ENCODE peak calls at places on chromosome 6, in four cellular contexts. H is SK-N-SH; T is CD8-positive, alpha-beta memory T cell; J is aorta. G is an unnamed sample. For H3K36me3, the result is how much of the 10 kb centered on the place peaks cover.

GRCh38 chr6:11685411-11686093 is 93.1 kb downstream of the ADTRP start:
- DNase-seq in J (no peak), T (no peak), H (no peak), G (no peak)

GRCh38 chr6:34239240-34239825 is 2.7 kb downstream of the HMGA1 start:
- DNase-seq in H (no peak), J (no peak), T (no peak), G (peak)

GRCh38 chr6:105499928-105500327 is 97.0 kb upstream of the PREP start:
- DNase-seq in T (no peak), J (no peak), H (no peak), G (no peak)

GRCh38 chr6:24980507-24981384 is 45.0 kb upstream of the RIPOR2 start:
- DNase-seq in T (no peak), H (no peak), J (no peak), G (no peak)

GRCh38 chr6:4774296-4774695 is 1.9 kb upstream of the CDYL start:
- DNase-seq in T (no peak), J (no peak), H (no peak), G (no peak)

GRCh38 chr6:132797975-132798819 is at the start of gene SLC18B1:
- DNase-seq in T (peak), H (peak), J (peak), G (peak)

GRCh38 chr6:26187981-26188635 is 100.9 kb downstream of the HFE start:
- DNase-seq in H (no peak), J (no peak), T (peak), G (no peak)

GRCh38 chr6:5278571-5279120 is 17.3 kb downstream of the FARS2 start:
- DNase-seq in J (no peak), T (no peak), H (no peak), G (no peak)

GRCh38 chr6:83369692-83370091 is 61.2 kb downstream of the ME1 start:
- DNase-seq in J (no peak), T (no peak), H (no peak), G (no peak)

GRCh38 chr6:13397359-13398080 is 69.2 kb upstream of the TBC1D7 start:
- DNase-seq in T (no peak), J (no peak), H (no peak), G (no peak)

GRCh38 chr6:75204959-75205775 is 686 bp downstream of the COL12A1 start:
- DNase-seq in T (no peak), J (peak), H (peak), G (peak)

GRCh38 chr6:169469028-169469427 is 215.4 kb upstream of the THBS2 start:
- DNase-seq in H (no peak), T (no peak), J (no peak), G (no peak)

GRCh38 chr6:125746731-125747588 is 2.5 kb upstream of the HEY2 start:
- DNase-seq in H (no peak), J (peak), T (peak), G (no peak)

GRCh38 chr6:73519943-73520687 is 717 bp downstream of the EEF1A1 start:
- DNase-seq in H (peak), T (peak), J (peak), G (peak)

GRCh38 chr6:107132330-107132954 is 17.1 kb upstream of the BEND3 start:
- DNase-seq in J (no peak), T (no peak), H (peak), G (no peak)

GRCh38 chr6:120451508-120451907 is 882.8 kb downstream of the TBC1D32 start:
- DNase-seq in H (no peak), J (no peak), T (no peak), G (no peak)

GRCh38 chr6:136866872-136867416 is 44.6 kb downstream of the PEX7 start:
- DNase-seq in H (peak), T (no peak), J (no peak), G (no peak)

GRCh38 chr6:164252952-164253351 is 838.4 kb downstream of the QKI start:
- DNase-seq in J (no peak), T (no peak), H (no peak), G (no peak)

GRCh38 chr6:47832386-47833080 is 50.7 kb downstream of the OPN5 start:
- DNase-seq in J (no peak), T (no peak), H (no peak), G (no peak)

GRCh38 chr6:71011861-71012260 is 55.0 kb upstream of the B3GAT2 start:
- DNase-seq in H (no peak), J (no peak), T (no peak), G (no peak)

GRCh38 chr6:112579601-112580000 is 232.5 kb downstream of the RFPL4B start:
- DNase-seq in J (no peak), H (no peak), T (no peak), G (no peak)

GRCh38 chr6:42158631-42159030 is 14.5 kb upstream of the GUCA1A start:
- DNase-seq in H (no peak), J (no peak), T (no peak), G (no peak)

GRCh38 chr6:82144007-82144851 is 103.3 kb downstream of the IBTK start:
- DNase-seq in J (peak), T (no peak), H (peak), G (peak)

GRCh38 chr6:33579828-33580714 is at the start of gene BAK1:
- DNase-seq in J (peak), H (peak), T (peak), G (peak)

GRCh38 chr6:70967049-70967448 is 10.2 kb upstream of the B3GAT2 start:
- DNase-seq in T (no peak), H (no peak), J (no peak), G (no peak)

GRCh38 chr6:1552296-1552761 is 57.4 kb upstream of the FOXC1 start:
- DNase-seq in T (no peak), J (no peak), H (no peak), G (no peak)

GRCh38 chr6:28988536-28989415 is 16.3 kb downstream of the ZNF311 start:
- DNase-seq in H (peak), T (peak), J (peak), G (no peak)

GRCh38 chr6:137094411-137095008 is 49.7 kb upstream of the IL20RA start:
- DNase-seq in J (peak), H (peak), T (peak), G (no peak)

GRCh38 chr6:39880521-39881048 is 53.7 kb downstream of the MOCS1 start:
- DNase-seq in J (no peak), H (no peak), T (no peak), G (no peak)

GRCh38 chr6:39876111-39876510 is 58.2 kb downstream of the MOCS1 start:
- DNase-seq in J (no peak), H (no peak), T (no peak), G (no peak)

GRCh38 chr6:39879535-39879934 is 54.7 kb downstream of the MOCS1 start:
- DNase-seq in H (no peak), T (no peak), J (no peak), G (no peak)

GRCh38 chr6:39873439-39873838 is 60.8 kb downstream of the MOCS1 start:
- DNase-seq in J (no peak), H (no peak), T (no peak), G (no peak)

GRCh38 chr6:39876826-39877225 is 57.4 kb downstream of the MOCS1 start:
- DNase-seq in J (no peak), H (no peak), T (no peak), G (no peak)
- H3K36me3 ChIP-seq in J (under half), H (under half), T (under half), G (under half)

GRCh38 chr6:148374040-148374439 is 31.4 kb downstream of the SASH1 start:
- DNase-seq in T (no peak), J (no peak), H (no peak), G (no peak)
- H3K27ac ChIP-seq in T (no peak), J (no peak), H (no peak), G (peak)

GRCh38 chr6:16403831-16404230 is 165.4 kb downstream of the GMPR start:
- DNase-seq in J (no peak), H (no peak), T (no peak), G (no peak)

GRCh38 chr6:16402501-16402900 is 164.1 kb downstream of the GMPR start:
- DNase-seq in J (no peak), T (no peak), H (peak), G (no peak)

GRCh38 chr6:16404456-16404855 is 166.1 kb downstream of the GMPR start:
- DNase-seq in T (peak), H (no peak), J (no peak), G (no peak)

GRCh38 chr6:16400248-16400760 is 161.9 kb downstream of the GMPR start:
- DNase-seq in H (no peak), J (no peak), T (no peak), G (no peak)

DNA sequence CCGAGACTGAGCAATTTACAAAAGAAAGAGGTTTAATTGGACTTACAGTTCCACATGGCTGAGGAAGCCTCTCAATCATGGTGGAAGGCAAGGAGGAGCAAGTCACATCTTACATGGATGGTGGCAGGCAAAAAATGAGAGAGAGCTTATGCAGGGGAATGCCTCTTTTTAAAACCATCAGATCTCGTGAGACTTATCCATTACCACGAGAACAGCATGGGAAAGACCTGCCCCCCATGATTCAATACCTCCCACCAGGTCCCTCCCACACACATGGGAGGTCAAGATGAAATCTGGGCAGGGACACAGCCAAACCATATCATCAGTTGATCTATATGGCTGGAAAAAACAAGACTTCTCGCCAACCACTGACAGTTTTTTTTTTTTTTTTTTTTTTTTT is 163.5 kb downstream of the GMPR start:
- DNase-seq in J (no peak), T (no peak), H (no peak), G (no peak)
- H3K4me3 ChIP-seq in J (no peak), T (no peak), H (no peak), G (no peak)

GRCh38 chr6:139695361-139695760 is 320.9 kb upstream of the CITED2 start:
- DNase-seq in H (no peak), T (no peak), J (no peak), G (no peak)

GRCh38 chr6:139698526-139699182 is 324.2 kb upstream of the CITED2 start:
- DNase-seq in T (no peak), J (no peak), H (no peak), G (no peak)

GRCh38 chr6:139701003-139701402 is 326.6 kb upstream of the CITED2 start:
- DNase-seq in H (no peak), J (no peak), T (no peak), G (no peak)

GRCh38 chr6:139701695-139702094 is 327.2 kb upstream of the CITED2 start:
- DNase-seq in J (no peak), T (no peak), H (no peak), G (no peak)

GRCh38 chr6:139699335-139699734 is 324.9 kb upstream of the CITED2 start:
- DNase-seq in T (no peak), H (no peak), J (no peak), G (no peak)
- H3K36me3 ChIP-seq in T (under half), H (under half), J (under half), G (under half)

DNA sequence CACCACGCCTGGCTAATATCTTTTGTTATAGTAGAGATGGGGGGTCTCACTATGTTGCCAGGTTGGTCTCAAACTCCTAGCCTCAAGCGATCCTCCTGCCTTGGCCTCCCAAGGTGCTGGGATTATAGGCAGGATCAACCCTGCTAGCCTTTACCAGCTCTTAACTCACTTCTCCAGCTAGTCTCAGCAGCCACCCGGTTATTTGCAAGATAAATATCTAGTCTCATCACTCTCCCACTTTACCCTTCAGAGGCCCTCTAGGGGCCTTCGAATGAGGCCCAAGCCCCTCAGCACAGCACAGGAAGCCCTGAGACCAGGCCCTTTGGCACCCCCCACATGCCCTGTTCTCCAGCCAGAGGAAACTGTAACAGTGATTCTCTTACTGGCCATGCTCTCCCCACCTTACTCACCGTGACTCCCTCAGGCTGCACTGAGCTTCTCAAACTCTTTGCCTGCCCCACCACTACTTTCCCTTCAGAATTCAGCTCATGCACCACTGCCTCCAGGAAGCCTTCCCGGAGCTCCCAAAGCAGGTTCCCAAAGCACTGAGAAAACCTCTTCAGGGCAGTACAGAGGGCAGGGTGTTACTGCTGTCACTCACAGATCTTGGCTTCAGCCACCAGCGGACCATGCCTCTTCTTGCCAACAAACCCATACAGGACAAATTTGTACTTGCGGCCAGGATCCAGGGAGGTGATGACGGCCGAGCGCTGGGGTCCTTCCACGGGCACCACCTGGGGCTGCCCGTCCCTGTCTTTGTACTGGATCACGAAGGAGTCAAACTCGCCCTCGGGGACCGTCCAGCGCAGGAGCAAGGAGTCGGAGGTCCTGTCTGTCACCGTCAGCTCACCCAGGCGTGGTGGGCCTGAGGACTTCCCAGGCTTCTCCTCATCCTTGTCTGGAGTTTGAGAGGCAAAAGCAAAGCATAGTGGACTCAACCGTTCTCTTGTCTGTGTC is 25.0 kb downstream of the TNXB start:
- DNase-seq in H (no peak), T (no peak), J (no peak), G (no peak)
- H3K27ac ChIP-seq in H (no peak), T (no peak), J (no peak), G (peak)

GRCh38 chr6:14638932-14639875 is 521.6 kb downstream of the CD83 start:
- DNase-seq in H (peak), T (no peak), J (no peak), G (no peak)
- H3K4me3 ChIP-seq in H (no peak), T (no peak), J (no peak), G (no peak)

DNA sequence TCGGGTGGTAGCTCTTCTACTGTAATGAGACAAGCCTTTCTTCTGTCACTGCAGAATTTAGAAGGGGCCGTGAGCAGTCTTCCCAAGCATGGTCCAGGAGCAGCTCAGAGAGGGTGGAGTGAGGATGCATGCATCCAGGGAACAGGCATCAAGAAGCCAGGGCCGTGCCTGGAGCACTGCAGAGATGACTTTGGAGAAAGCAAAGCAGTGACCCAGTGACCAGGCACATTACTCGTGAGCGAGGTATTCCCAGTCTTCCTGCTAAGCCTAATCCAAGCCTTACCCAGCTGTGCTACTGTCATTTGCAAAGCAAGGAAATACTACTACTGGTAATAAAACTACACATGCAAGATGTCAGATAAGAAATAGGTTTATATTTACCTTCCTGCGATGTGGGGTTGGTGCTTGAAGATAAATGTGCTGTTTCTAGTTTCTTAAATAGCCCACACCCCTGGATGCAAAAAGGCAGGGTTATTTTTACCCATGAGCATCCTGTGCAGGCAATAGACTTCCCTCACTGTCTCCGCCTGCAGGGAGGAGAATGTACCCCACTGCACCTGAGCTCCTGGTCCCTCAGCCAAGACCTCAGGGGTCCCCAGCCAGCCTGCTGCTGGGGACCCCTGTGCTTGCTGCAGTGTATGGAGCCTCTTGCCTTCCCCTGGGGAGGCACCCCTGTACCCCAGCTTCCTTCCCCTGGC is 62.9 kb downstream of the SSR1 start:
- DNase-seq in T (no peak), J (peak), H (no peak), G (no peak)
- H3K36me3 ChIP-seq in T (under half), J (under half), H (under half), G (half or more)

G was measured in RWPE2.